ENCODE peak calls at places on chromosomes 2 and 18, in four cellular contexts. I is gastrocnemius medialis, K is A549, B is body of pancreas. V is an unnamed sample.

GRCh38 chr2:41026613-41027012 is 574.7 kb upstream of the SLC8A1 start:
- DNase-seq in I (no peak), K (no peak), B (no peak), V (no peak)

GRCh38 chr2:130871843-130872242 is 35.1 kb downstream of the ARHGEF4 start:
- DNase-seq in I (no peak), K (no peak), B (no peak), V (no peak)

GRCh38 chr2:9595746-9596145 is 35.1 kb downstream of the YWHAQ start:
- DNase-seq in I (no peak), K (no peak), B (no peak), V (no peak)

GRCh38 chr2:70142590-70143313 is 48.1 kb downstream of the C2orf42 start:
- DNase-seq in I (peak; percentile 99), K (peak; percentile 94), B (peak; percentile 99), V (peak; percentile 100)

GRCh38 chr2:233513953-233514655 is 52.5 kb downstream of the USP40 start:
- DNase-seq in I (no peak), K (no peak), B (peak; percentile 52), V (no peak)

GRCh38 chr2:11556101-11556806 is 22.4 kb downstream of the GREB1 start:
- DNase-seq in I (no peak), K (no peak), B (no peak), V (no peak)

GRCh38 chr2:136178941-136179601 is 61.1 kb upstream of the CXCR4 start:
- DNase-seq in I (no peak), K (no peak), B (no peak), V (no peak)

GRCh38 chr2:83071914-83072313 is 1387.2 kb downstream of the SUCLG1 start:
- DNase-seq in I (no peak), K (no peak), B (no peak), V (no peak)

GRCh38 chr2:127577503-127577902 is 42.0 kb downstream of the MYO7B start:
- DNase-seq in I (no peak), K (no peak), B (no peak), V (no peak)

DNA sequence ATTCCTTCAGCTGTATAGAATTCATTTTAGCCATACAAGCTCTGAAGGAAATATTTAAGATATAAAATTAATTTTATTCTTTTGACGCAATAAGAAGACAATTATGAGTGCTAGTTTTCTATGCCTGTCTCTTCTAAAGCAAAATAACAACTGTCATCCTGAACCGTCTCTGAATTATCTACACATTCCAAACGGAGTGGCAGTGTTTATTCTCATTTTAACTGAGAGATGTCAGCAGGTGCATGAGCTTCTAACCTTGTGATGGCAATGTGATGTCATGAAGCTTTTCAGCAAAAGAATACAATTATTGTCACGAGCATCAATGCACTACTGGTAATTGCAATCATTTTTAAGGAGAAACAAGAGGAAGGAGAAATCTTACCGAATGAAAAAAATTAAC is 274.8 kb downstream of the SPAG16 start:
- DNase-seq in I (no peak), K (no peak), B (no peak), V (no peak)
- H3K9me3 ChIP-seq in I (no peaks in the 10 kb centered on the region), K (no peaks in the 10 kb centered on the region), B (no peaks in the 10 kb centered on the region), V (no peaks in the 10 kb centered on the region)

GRCh38 chr2:46352621-46353020 is 55.4 kb downstream of the EPAS1 start:
- DNase-seq in I (no peak), K (no peak), B (no peak), V (no peak)
- TF ChIP-seq CTCF in I (no peak), K (no peak), B (no peak), V (peak; percentile 41)

GRCh38 chr18:79070486-79070885 is 1.3 kb downstream of the ATP9B start:
- DNase-seq in I (no peak), K (no peak), B (no peak), V (no peak)
- H3K9me3 ChIP-seq in I (no peaks in the 10 kb centered on the region), K (peaks cover 5% of the 10 kb centered on the region), B (no peaks in the 10 kb centered on the region), V (no peaks in the 10 kb centered on the region)

GRCh38 chr18:26051845-26052244 is 38.6 kb downstream of the SS18 start:
- DNase-seq in I (no peak), K (no peak), B (no peak), V (no peak)
- TF ChIP-seq CTCF in I (no peak), K (no peak), B (no peak), V (no peak)

GRCh38 chr2:73925033-73925704 is 1.5 kb upstream of the DGUOK start:
- DNase-seq in I (no peak), K (no peak), B (no peak), V (no peak)

GRCh38 chr2:73921581-73921980 is 5.1 kb upstream of the DGUOK start:
- DNase-seq in I (no peak), K (no peak), B (no peak), V (no peak)

GRCh38 chr2:73920577-73921545 is 5.8 kb upstream of the DGUOK start:
- DNase-seq in I (no peak), K (peak; percentile 70), B (peak; percentile 43), V (no peak)

GRCh38 chr2:73919596-73920228 is 7.0 kb upstream of the DGUOK start:
- DNase-seq in I (no peak), K (no peak), B (no peak), V (no peak)

GRCh38 chr2:73922681-73923080 is 4.0 kb upstream of the DGUOK start:
- DNase-seq in I (no peak), K (no peak), B (no peak), V (no peak)
- H3K9me3 ChIP-seq in I (no peaks in the 10 kb centered on the region), K (no peaks in the 10 kb centered on the region), B (no peaks in the 10 kb centered on the region), V (no peaks in the 10 kb centered on the region)

GRCh38 chr2:8153258-8153718 is 528.6 kb upstream of the ID2 start:
- DNase-seq in I (no peak), K (no peak), B (no peak), V (no peak)

GRCh38 chr2:8151888-8152287 is 530.0 kb upstream of the ID2 start:
- DNase-seq in I (no peak), K (no peak), B (no peak), V (no peak)

GRCh38 chr2:8154936-8155335 is 526.9 kb upstream of the ID2 start:
- DNase-seq in I (no peak), K (no peak), B (no peak), V (no peak)

GRCh38 chr2:8154270-8154669 is 527.6 kb upstream of the ID2 start:
- DNase-seq in I (no peak), K (no peak), B (no peak), V (no peak)

GRCh38 chr2:8152392-8153257 is 529.2 kb upstream of the ID2 start:
- DNase-seq in I (no peak), K (no peak), B (no peak), V (no peak)
- TF ChIP-seq CTCF in I (no peak), K (no peak), B (no peak), V (no peak)

GRCh38 chr2:112787294-112787693 is 3.0 kb upstream of the IL1A start:
- DNase-seq in I (no peak), K (no peak), B (no peak), V (no peak)

GRCh38 chr2:112787729-112788401 is 3.6 kb upstream of the IL1A start:
- DNase-seq in I (no peak), K (no peak), B (no peak), V (no peak)

GRCh38 chr2:112783187-112783721 is 1.0 kb downstream of the IL1A start:
- DNase-seq in I (no peak), K (no peak), B (no peak), V (no peak)

GRCh38 chr2:112782234-112782799 is 2.0 kb downstream of the IL1A start:
- DNase-seq in I (no peak), K (no peak), B (no peak), V (no peak)

DNA sequence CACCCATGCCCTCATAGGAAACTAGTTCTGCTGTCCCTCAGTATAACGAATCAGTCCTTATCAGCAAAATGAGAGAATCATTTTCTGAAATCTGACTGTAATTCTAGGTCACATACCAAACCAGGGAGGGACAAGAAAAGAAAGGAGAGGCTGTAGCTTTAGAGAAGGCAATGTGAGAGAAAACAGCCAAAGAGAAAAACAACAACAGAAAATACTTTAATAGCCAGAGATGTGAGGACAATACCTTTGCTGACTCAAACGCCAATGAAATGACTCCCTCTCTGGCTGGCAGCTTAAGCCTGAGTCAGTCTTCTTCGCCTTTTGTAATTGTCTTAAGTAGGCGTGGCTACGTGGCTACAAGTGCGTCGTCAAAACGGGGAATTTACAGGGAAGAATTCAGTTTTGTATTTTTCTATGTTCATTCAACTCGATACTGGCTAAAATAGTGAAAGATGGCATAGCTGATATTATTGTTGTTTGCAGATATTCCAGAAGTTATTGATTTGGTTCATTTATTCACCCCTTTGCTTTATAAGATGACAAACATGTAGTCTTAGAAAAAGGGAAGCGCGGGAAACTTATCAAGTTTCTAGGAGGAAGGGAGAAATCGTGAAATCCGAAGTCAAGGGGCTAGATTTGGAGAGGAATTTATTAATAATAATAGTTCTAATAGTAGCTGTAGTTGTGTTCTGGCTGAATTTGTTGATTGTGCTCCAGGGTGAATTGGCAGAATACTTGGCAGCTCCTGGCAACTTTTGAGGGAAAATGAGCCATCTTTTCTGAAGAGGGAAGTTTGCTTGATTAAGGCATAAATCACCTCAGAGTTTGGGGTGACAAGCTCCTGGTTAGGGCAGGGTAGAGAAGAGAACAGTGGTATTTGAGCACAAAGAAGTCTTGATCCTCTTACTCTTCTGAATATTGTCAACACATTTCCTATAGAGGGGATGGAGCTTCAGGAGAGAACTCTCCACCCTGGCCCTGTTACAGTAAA is at the start of gene IL1A:
- DNase-seq in I (no peak), K (peak; percentile 51), B (no peak), V (no peak)
- H3K9me3 ChIP-seq in I (no peaks in the 10 kb centered on the region), K (no peaks in the 10 kb centered on the region), B (no peaks in the 10 kb centered on the region), V (no peaks in the 10 kb centered on the region)

DNA sequence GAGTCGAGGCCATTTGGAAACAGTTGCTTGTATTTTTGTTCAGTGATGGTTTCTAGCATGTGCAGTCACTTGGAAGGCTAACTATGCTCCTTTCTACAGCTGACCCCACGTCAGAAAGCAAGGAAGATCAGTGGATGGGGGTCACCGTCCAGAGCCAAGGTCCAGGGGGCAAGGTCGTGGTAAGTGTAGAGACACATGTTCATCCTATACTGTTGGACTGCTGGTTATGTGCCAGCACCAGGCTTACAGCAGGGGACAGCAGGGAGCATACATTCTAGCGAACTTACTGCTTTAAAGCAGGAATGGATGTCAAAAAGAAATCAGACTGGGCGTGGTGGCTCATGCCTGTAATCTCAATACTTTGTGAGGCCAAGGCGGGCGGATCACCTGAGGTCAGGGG is 40.0 kb downstream of the ITGA6 start:
- DNase-seq in I (no peak), K (no peak), B (no peak), V (no peak)
- TF ChIP-seq CTCF in I (no peak), K (no peak), B (no peak), V (no peak)

GRCh38 chr2:30780776-30781330 is 26.4 kb downstream of the CAPN13 start:
- DNase-seq in I (peak; percentile 55), K (no peak), B (no peak), V (no peak)

GRCh38 chr2:30775833-30776232 is 31.4 kb downstream of the CAPN13 start:
- DNase-seq in I (no peak), K (no peak), B (no peak), V (no peak)

GRCh38 chr2:30777662-30778505 is 29.4 kb downstream of the CAPN13 start:
- DNase-seq in I (no peak), K (no peak), B (no peak), V (no peak)

GRCh38 chr2:30778611-30779010 is 28.6 kb downstream of the CAPN13 start:
- DNase-seq in I (no peak), K (no peak), B (no peak), V (no peak)

GRCh38 chr2:30776831-30777652 is 30.2 kb downstream of the CAPN13 start:
- DNase-seq in I (no peak), K (no peak), B (peak; percentile 23), V (no peak)
- H3K9me3 ChIP-seq in I (no peaks in the 10 kb centered on the region), K (no peaks in the 10 kb centered on the region), B (no peaks in the 10 kb centered on the region), V (no peaks in the 10 kb centered on the region)

V was measured in tibial artery.